ENCODE peak calls at places on chromosomes 12 and 14, in seven cellular contexts. A is esophagus squamous epithelium, K is AG09319, V is H9, H is cardiac fibroblast, F is AG10803, Q is dorsolateral prefrontal cortex. G is an unnamed sample.

GRCh38 chr12:80412343-80412953 is 31.6 kb upstream of the PTPRQ start:
- DNase-seq in A (no peak), K (peak; percentile 27), V (no peak), H (peak; percentile 74), F (peak; percentile 62), Q (no peak), G (peak; percentile 23)

GRCh38 chr14:28161040-28161439 is 605.5 kb upstream of the FOXG1 start:
- DNase-seq in A (no peak), K (no peak), V (no peak), H (no peak), F (no peak), Q (no peak), G (no peak)

GRCh38 chr14:60184597-60185555 is 19.7 kb upstream of the DHRS7 start:
- DNase-seq in A (no peak), K (no peak), V (no peak), H (no peak), F (no peak), Q (no peak), G (no peak)

GRCh38 chr14:26917086-26917485 is 319.3 kb upstream of the NOVA1 start:
- DNase-seq in A (no peak), K (peak; percentile 20), V (no peak), H (peak; percentile 89), F (peak; percentile 53), Q (no peak), G (no peak)

GRCh38 chr12:76356094-76356493 is 7.9 kb upstream of the BBS10 start:
- DNase-seq in A (no peak), K (no peak), V (no peak), H (no peak), F (no peak), Q (no peak), G (peak; percentile 47)

GRCh38 chr14:80872645-80873044 is 68.9 kb downstream of the CEP128 start:
- DNase-seq in A (no peak), K (no peak), V (no peak), H (no peak), F (no peak), Q (no peak), G (no peak)

GRCh38 chr14:59187802-59188460 is 536 bp upstream of the DAAM1 start:
- DNase-seq in A (no peak), K (no peak), V (no peak), H (no peak), F (no peak), Q (peak; percentile 58), G (no peak)

GRCh38 chr12:43931187-43931586 is 95.3 kb downstream of the TMEM117 start:
- DNase-seq in A (no peak), K (no peak), V (no peak), H (no peak), F (no peak), Q (no peak), G (no peak)

GRCh38 chr12:7131502-7131866 is 1.3 kb downstream of the CLSTN3 start:
- DNase-seq in A (no peak), K (no peak), V (peak; percentile 61), H (no peak), F (no peak), Q (no peak), G (peak; percentile 4)

GRCh38 chr14:94548999-94549985 is 11.9 kb upstream of the SERPINA4 start:
- DNase-seq in A (no peak), K (no peak), V (peak; percentile 87), H (peak; percentile 66), F (peak; percentile 35), Q (peak; percentile 72), G (peak; percentile 77)

GRCh38 chr12:5204271-5204670 is 160.6 kb downstream of the KCNA5 start:
- DNase-seq in A (no peak), K (no peak), V (peak; percentile 79), H (no peak), F (no peak), Q (no peak), G (no peak)

GRCh38 chr14:29536886-29537511 is 390.6 kb downstream of the PRKD1 start:
- DNase-seq in A (no peak), K (no peak), V (no peak), H (peak; percentile 60), F (peak; percentile 40), Q (no peak), G (peak; percentile 4)

GRCh38 chr12:13347241-13348043 is 150.9 kb downstream of the EMP1 start:
- DNase-seq in A (no peak), K (peak; percentile 27), V (no peak), H (peak; percentile 24), F (peak; percentile 93), Q (peak; percentile 62), G (peak; percentile 46)

GRCh38 chr14:88270781-88271180 is 52.3 kb downstream of the KCNK10 start:
- DNase-seq in A (no peak), K (no peak), V (peak; percentile 72), H (no peak), F (no peak), Q (no peak), G (peak; percentile 19)

GRCh38 chr12:19299765-19300164 is 139.5 kb upstream of the AEBP2 start:
- DNase-seq in A (no peak), K (no peak), V (no peak), H (peak; percentile 35), F (no peak), Q (no peak), G (peak; percentile 59)

GRCh38 chr12:68111995-68112394 is 47.5 kb downstream of the IFNG start:
- DNase-seq in A (no peak), K (no peak), V (no peak), H (no peak), F (no peak), Q (no peak), G (no peak)

GRCh38 chr12:21566223-21566906 is 38.3 kb downstream of the GYS2 start:
- DNase-seq in A (no peak), K (no peak), V (no peak), H (no peak), F (no peak), Q (no peak), G (no peak)

GRCh38 chr14:54348923-54349615 is 47.7 kb upstream of the CDKN3 start:
- DNase-seq in A (no peak), K (no peak), V (no peak), H (peak; percentile 68), F (peak; percentile 77), Q (peak; percentile 43), G (no peak)

DNA sequence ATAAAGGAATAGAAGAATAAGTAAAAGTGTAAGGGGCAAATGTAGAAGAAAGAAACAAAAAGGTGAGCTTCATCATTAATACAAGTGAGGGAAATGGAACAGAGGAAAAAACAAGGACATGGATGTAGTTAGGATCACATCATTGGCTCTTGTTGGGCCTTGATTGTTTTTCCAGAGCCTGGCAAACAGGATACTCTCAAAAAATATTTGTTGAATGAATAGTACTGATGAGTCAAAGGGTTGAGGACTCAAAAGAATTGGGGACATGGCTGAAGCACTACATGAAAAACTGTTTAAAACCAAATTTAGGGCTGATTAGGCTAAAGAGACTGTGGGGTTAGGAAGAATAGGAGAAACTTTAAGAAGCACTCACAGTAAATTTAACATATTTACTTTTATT is 11.4 kb upstream of the SRP54 start:
- DNase-seq in A (no peak), K (no peak), V (no peak), H (peak; percentile 18), F (peak; percentile 50), Q (no peak), G (no peak)
- TF ChIP-seq CTCF in A (no peak), K (no peak), V (no peak), H (no peak), F (no peak), Q (no peak), G (no peak)

GRCh38 chr12:46264057-46264456 is 4.8 kb downstream of the SLC38A1 start:
- DNase-seq in A (no peak), K (no peak), V (no peak), H (peak; percentile 36), F (peak; percentile 77), Q (no peak), G (no peak)

GRCh38 chr12:46261658-46262057 is 7.2 kb downstream of the SLC38A1 start:
- DNase-seq in A (no peak), K (no peak), V (no peak), H (no peak), F (no peak), Q (no peak), G (no peak)

GRCh38 chr12:46265734-46266133 is 3.1 kb downstream of the SLC38A1 start:
- DNase-seq in A (no peak), K (no peak), V (no peak), H (no peak), F (no peak), Q (no peak), G (no peak)

GRCh38 chr12:46265102-46265501 is 3.7 kb downstream of the SLC38A1 start:
- DNase-seq in A (no peak), K (no peak), V (no peak), H (no peak), F (no peak), Q (no peak), G (no peak)

DNA sequence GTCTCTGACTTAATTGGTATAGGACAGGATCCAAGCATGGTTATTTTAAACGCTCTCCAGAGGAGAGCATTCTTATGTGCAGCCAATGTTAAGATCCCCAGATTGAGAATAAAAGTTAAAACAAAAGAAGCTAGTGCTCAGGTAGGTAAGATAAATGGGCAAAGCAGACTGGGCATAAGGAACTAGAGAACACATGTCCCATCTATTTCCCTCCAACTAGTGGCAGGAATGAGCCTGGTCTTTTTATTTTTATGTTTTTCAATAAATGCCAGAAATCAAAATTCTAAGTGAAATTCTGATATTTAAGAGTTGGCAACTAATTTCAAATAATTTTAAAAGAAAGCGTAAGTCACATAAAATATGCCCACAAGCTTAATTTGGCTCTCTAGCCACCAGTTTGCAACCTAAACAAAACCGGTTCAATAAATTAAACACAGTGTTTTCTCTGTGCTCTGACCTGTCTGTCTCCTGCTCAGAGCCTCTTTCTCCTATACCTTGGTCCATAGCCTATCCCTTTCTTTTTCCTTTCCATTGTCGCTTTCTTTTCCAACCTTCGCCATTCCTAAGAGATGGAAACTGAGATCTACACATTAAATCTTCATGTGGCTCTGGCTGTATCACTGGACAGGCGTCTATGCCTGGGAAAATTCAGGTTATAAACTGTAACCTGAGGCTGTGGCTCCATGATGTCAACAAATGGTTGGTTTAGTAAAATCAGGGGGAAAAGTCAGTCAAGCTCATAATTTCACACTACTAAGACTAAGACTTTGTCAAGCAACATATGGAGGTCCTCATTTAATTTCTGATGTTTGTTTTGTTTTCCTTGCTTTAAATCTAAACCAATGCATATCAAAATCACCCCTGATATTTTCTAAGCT is 5.5 kb downstream of the SLC38A1 start:
- DNase-seq in A (no peak), K (no peak), V (no peak), H (no peak), F (no peak), Q (no peak), G (no peak)
- TF ChIP-seq CTCF in A (peak; percentile 9), K (peak; percentile 19), V (peak; percentile 63), H (peak; percentile 19), F (peak; percentile 32), Q (no peak), G (no peak)

GRCh38 chr14:78141590-78141989 is 28.6 kb upstream of the NRXN3 start:
- DNase-seq in A (no peak), K (no peak), V (no peak), H (no peak), F (no peak), Q (no peak), G (no peak)
- TF ChIP-seq CTCF in A (no peak), K (no peak), V (peak; percentile 20), H (no peak), F (no peak), Q (no peak), G (no peak)

DNA sequence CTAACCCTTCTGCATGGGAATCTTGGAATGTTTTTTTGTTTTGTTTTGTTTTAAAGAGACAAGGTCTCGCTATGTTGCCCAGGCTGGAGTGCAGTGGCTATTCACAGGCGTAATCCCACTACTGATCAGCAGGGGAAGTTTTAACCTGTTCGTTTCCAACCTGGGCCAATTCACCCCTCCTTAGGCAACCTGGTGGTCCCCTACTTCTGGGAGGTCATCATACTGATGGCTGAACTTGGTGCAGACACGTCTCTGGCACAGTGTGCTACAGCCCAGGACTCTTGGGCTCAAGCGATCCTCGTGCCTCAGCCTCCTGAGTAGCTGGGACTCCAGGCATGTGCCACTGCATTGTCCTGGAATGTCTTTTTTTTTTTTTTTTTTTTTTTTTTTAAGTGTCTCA is 48.9 kb upstream of the ISM2 start:
- DNase-seq in A (no peak), K (no peak), V (peak; percentile 31), H (no peak), F (no peak), Q (no peak), G (no peak)
- TF ChIP-seq CTCF in A (no peak), K (no peak), V (peak; percentile 49), H (peak; percentile 25), F (no peak), Q (no peak), G (peak; percentile 24)